ENCODE peak calls at places on chromosomes 6 and 20, in six cellular contexts. One of them, this sample, is unnamed.
A peak's percentile ranks its signal among the peaks of the same experiment; 100 is the strongest.

GRCh38 chr6:30705620-30706019 is 11.5 kb downstream of the MDC1 start:
- DNase-seq in GM12865: no peak
- DNase-seq in GM12878: no peak
- DNase-seq in T-cell: no peak
- DNase-seq in nephron progenitor cell: no peak
- DNase-seq in kidney epithelial cell: no peak
- DNase-seq in this sample: no peak

GRCh38 chr6:41489284-41489851 is 56.8 kb upstream of the FOXP4 start:
- DNase-seq in T-cell: no peak
- DNase-seq in nephron progenitor cell: peak; percentile 69
- DNase-seq in GM12865: no peak
- DNase-seq in kidney epithelial cell: no peak
- DNase-seq in GM12878: no peak
- DNase-seq in this sample: no peak

GRCh38 chr20:14310977-14311654 is 26.3 kb downstream of the FLRT3 start:
- DNase-seq in GM12878: no peak
- DNase-seq in nephron progenitor cell: no peak
- DNase-seq in GM12865: no peak
- DNase-seq in kidney epithelial cell: no peak
- DNase-seq in T-cell: no peak
- DNase-seq in this sample: no peak

GRCh38 chr6:2182251-2182650 is 63.2 kb downstream of the GMDS start:
- DNase-seq in nephron progenitor cell: no peak
- DNase-seq in T-cell: no peak
- DNase-seq in GM12878: no peak
- DNase-seq in kidney epithelial cell: no peak
- DNase-seq in GM12865: no peak
- DNase-seq in this sample: no peak

GRCh38 chr20:35497780-35498189 is 31.7 kb downstream of the C20orf173 start:
- DNase-seq in GM12878: no peak
- DNase-seq in kidney epithelial cell: no peak
- DNase-seq in T-cell: no peak
- DNase-seq in GM12865: no peak
- DNase-seq in nephron progenitor cell: no peak
- DNase-seq in this sample: no peak

GRCh38 chr6:38095054-38095453 is 275.5 kb downstream of the ZFAND3 start:
- DNase-seq in kidney epithelial cell: peak; percentile 18
- DNase-seq in T-cell: no peak
- DNase-seq in GM12878: no peak
- DNase-seq in nephron progenitor cell: no peak
- DNase-seq in GM12865: no peak
- DNase-seq in this sample: no peak

GRCh38 chr6:157056275-157056674 is 267.0 kb downstream of the TMEM242 start:
- DNase-seq in kidney epithelial cell: no peak
- DNase-seq in GM12878: no peak
- DNase-seq in T-cell: no peak
- DNase-seq in nephron progenitor cell: no peak
- DNase-seq in GM12865: peak; percentile 55
- DNase-seq in this sample: peak; percentile 47

GRCh38 chr6:21664263-21665081 is 70.9 kb downstream of the SOX4 start:
- DNase-seq in T-cell: peak; percentile 2
- DNase-seq in nephron progenitor cell: peak; percentile 65
- DNase-seq in GM12878: no peak
- DNase-seq in GM12865: no peak
- DNase-seq in kidney epithelial cell: no peak
- DNase-seq in this sample: peak; percentile 43

GRCh38 chr6:151475653-151476523 is 17.9 kb upstream of the CCDC170 start:
- DNase-seq in GM12878: no peak
- DNase-seq in GM12865: peak; percentile 56
- DNase-seq in T-cell: peak; percentile 10
- DNase-seq in kidney epithelial cell: no peak
- DNase-seq in nephron progenitor cell: peak; percentile 51
- DNase-seq in this sample: peak; percentile 64

GRCh38 chr6:4023240-4023639 is 55.7 kb downstream of the FAM217A start:
- DNase-seq in GM12878: no peak
- DNase-seq in kidney epithelial cell: no peak
- DNase-seq in T-cell: no peak
- DNase-seq in nephron progenitor cell: no peak
- DNase-seq in GM12865: peak; percentile 21
- DNase-seq in this sample: no peak

GRCh38 chr6:30782425-30783014 is 38.2 kb upstream of the IER3 start:
- DNase-seq in GM12865: no peak
- DNase-seq in T-cell: no peak
- DNase-seq in nephron progenitor cell: no peak
- DNase-seq in kidney epithelial cell: no peak
- DNase-seq in GM12878: no peak
- DNase-seq in this sample: no peak

GRCh38 chr6:157744202-157744601 is 78.8 kb upstream of the SNX9 start:
- DNase-seq in GM12878: no peak
- DNase-seq in T-cell: no peak
- DNase-seq in GM12865: no peak
- DNase-seq in nephron progenitor cell: no peak
- DNase-seq in kidney epithelial cell: no peak
- DNase-seq in this sample: no peak

GRCh38 chr20:63394069-63394468 is 32.9 kb upstream of the CHRNA4 start:
- DNase-seq in GM12878: no peak
- DNase-seq in GM12865: no peak
- DNase-seq in kidney epithelial cell: no peak
- DNase-seq in nephron progenitor cell: peak; percentile 45
- DNase-seq in T-cell: no peak
- DNase-seq in this sample: no peak

GRCh38 chr6:54133186-54133585 is 21.9 kb downstream of the MLIP start:
- DNase-seq in GM12865: no peak
- DNase-seq in nephron progenitor cell: no peak
- DNase-seq in T-cell: no peak
- DNase-seq in GM12878: no peak
- DNase-seq in kidney epithelial cell: no peak
- DNase-seq in this sample: no peak

GRCh38 chr6:168177492-168177891 is 98.5 kb upstream of the FRMD1 start:
- DNase-seq in nephron progenitor cell: no peak
- DNase-seq in kidney epithelial cell: no peak
- DNase-seq in GM12878: no peak
- DNase-seq in T-cell: no peak
- DNase-seq in GM12865: no peak
- DNase-seq in this sample: no peak

GRCh38 chr6:105192707-105193465 is 13.1 kb upstream of the POPDC3 start:
- DNase-seq in kidney epithelial cell: no peak
- DNase-seq in GM12865: no peak
- DNase-seq in GM12878: no peak
- DNase-seq in T-cell: no peak
- DNase-seq in nephron progenitor cell: no peak
- DNase-seq in this sample: no peak

GRCh38 chr6:27957526-27957925 is 485 bp downstream of the OR2B6 start:
- DNase-seq in GM12865: no peak
- DNase-seq in nephron progenitor cell: no peak
- DNase-seq in kidney epithelial cell: no peak
- DNase-seq in GM12878: no peak
- DNase-seq in T-cell: no peak
- DNase-seq in this sample: no peak

GRCh38 chr6:147279423-147279822 is 75.2 kb downstream of the STXBP5 start:
- DNase-seq in GM12878: no peak
- DNase-seq in nephron progenitor cell: no peak
- DNase-seq in GM12865: no peak
- DNase-seq in kidney epithelial cell: no peak
- DNase-seq in T-cell: no peak
- DNase-seq in this sample: no peak

GRCh38 chr6:168916576-168917207 is 337.0 kb downstream of the THBS2 start:
- DNase-seq in GM12865: no peak
- DNase-seq in nephron progenitor cell: no peak
- DNase-seq in kidney epithelial cell: no peak
- DNase-seq in T-cell: no peak
- DNase-seq in GM12878: no peak
- DNase-seq in this sample: no peak

GRCh38 chr6:137680678-137681346 is 186.2 kb upstream of the TNFAIP3 start:
- DNase-seq in nephron progenitor cell: no peak
- DNase-seq in kidney epithelial cell: no peak
- DNase-seq in GM12878: no peak
- DNase-seq in GM12865: peak; percentile 60
- DNase-seq in T-cell: no peak
- DNase-seq in this sample: no peak

GRCh38 chr20:38536310-38536709 is 44.7 kb upstream of the ADIG start:
- DNase-seq in nephron progenitor cell: no peak
- DNase-seq in kidney epithelial cell: no peak
- DNase-seq in T-cell: no peak
- DNase-seq in GM12878: no peak
- DNase-seq in GM12865: no peak
- DNase-seq in this sample: no peak

GRCh38 chr6:113178349-113178748 is 678.8 kb upstream of the MARCKS start:
- DNase-seq in GM12878: no peak
- DNase-seq in kidney epithelial cell: no peak
- DNase-seq in nephron progenitor cell: no peak
- DNase-seq in T-cell: no peak
- DNase-seq in GM12865: no peak
- DNase-seq in this sample: no peak

GRCh38 chr20:48827880-48828733 is at the start of gene PREX1:
- DNase-seq in GM12878: no peak
- DNase-seq in GM12865: peak; percentile 97
- DNase-seq in nephron progenitor cell: peak; percentile 87
- DNase-seq in T-cell: peak; percentile 79
- DNase-seq in kidney epithelial cell: no peak
- DNase-seq in this sample: peak; percentile 96

This sample was measured in GM13976.